ENCODE peak calls at places on chromosomes 6 and 20, in seven cellular contexts. A is cardiac muscle cell; W is mesendoderm; P is prostate gland; K is CD4-positive, alpha-beta memory T cell; U is astrocyte; S is CD8-positive, alpha-beta T cell. B is an unnamed sample. For H3K4me1, the result is how much of the 10 kb centered on the place peaks cover.

GRCh38 chr20:41150664-41151063 is 13.3 kb downstream of the PLCG1 start:
- DNase-seq in A (no peak), W (peak), P (no peak), K (peak), U (no peak), S (no peak), B (no peak)

GRCh38 chr6:111614833-111615582 is 9.3 kb upstream of the TRAF3IP2 start:
- DNase-seq in A (no peak), W (peak), P (no peak), K (no peak), U (no peak), S (no peak), B (no peak)

GRCh38 chr20:38278150-38278549 is 17.6 kb upstream of the KIAA1755 start:
- DNase-seq in A (no peak), W (no peak), P (no peak), K (no peak), U (no peak), S (no peak), B (no peak)

GRCh38 chr6:31948753-31949413 is 3.0 kb downstream of the CFB start:
- DNase-seq in A (no peak), W (no peak), P (no peak), K (no peak), U (peak), S (no peak), B (no peak)

GRCh38 chr6:35359744-35360348 is 17.5 kb downstream of the PPARD start:
- DNase-seq in A (peak), W (no peak), P (peak), K (no peak), U (peak), S (no peak), B (no peak)

GRCh38 chr20:9955646-9956045 is 79.1 kb upstream of the ANKEF1 start:
- DNase-seq in A (no peak), W (no peak), P (no peak), K (no peak), U (peak), S (no peak), B (no peak)

GRCh38 chr20:8043687-8044278 is 24.2 kb upstream of the TMX4 start:
- DNase-seq in A (peak), W (peak), P (peak), K (peak), U (peak), S (no peak), B (peak)

GRCh38 chr20:62511915-62512610 is 36.3 kb upstream of the GATA5 start:
- DNase-seq in A (no peak), W (no peak), P (no peak), K (no peak), U (no peak), S (no peak), B (no peak)

GRCh38 chr6:142500265-142500786 is 198.5 kb downstream of the ADGRG6 start:
- DNase-seq in A (peak), W (no peak), P (no peak), K (no peak), U (peak), S (no peak), B (no peak)

GRCh38 chr20:40958598-40958997 is 70.0 kb upstream of the TOP1 start:
- DNase-seq in A (no peak), W (no peak), P (no peak), K (no peak), U (no peak), S (no peak), B (no peak)

GRCh38 chr20:59421920-59422637 is 121.7 kb downstream of the EDN3 start:
- DNase-seq in A (no peak), W (no peak), P (no peak), K (no peak), U (no peak), S (no peak), B (no peak)

GRCh38 chr20:1375515-1375914 is 17.3 kb downstream of the FKBP1A start:
- DNase-seq in A (peak), W (no peak), P (no peak), K (no peak), U (peak), S (no peak), B (no peak)

GRCh38 chr20:34952676-34953075 is 2.9 kb downstream of the GSS start:
- DNase-seq in A (peak), W (no peak), P (no peak), K (no peak), U (peak), S (no peak), B (no peak)

GRCh38 chr6:108627692-108628565 is 67.2 kb downstream of the FOXO3 start:
- DNase-seq in A (peak), W (no peak), P (no peak), K (no peak), U (peak), S (no peak), B (no peak)
- H3K4me1 ChIP-seq in A (under half), W (under half), P (under half), K (under half), U (under half), S (under half), B (half or more)

DNA sequence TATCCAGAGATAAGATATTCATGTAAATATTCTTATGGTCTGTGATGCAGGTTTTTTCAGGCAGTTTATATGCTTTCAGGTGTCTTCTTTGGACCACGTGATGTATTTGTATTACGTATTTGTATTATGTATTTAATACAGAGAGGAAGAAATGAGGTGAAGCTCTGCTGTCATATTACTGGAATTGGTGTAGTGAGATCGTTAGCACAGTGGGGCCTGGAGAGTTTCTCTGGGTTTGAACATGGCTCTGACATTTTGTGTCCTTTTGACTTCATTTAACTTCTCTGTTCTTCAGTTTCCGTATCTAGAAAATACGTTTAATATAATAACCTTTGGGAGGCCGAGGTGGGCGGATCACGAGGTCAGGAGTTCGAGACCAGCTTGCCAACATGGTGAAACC is 1.6 kb upstream of the PRIM2 start:
- DNase-seq in A (no peak), W (no peak), P (no peak), K (no peak), U (no peak), S (no peak), B (no peak)
- H3K4me1 ChIP-seq in A (under half), W (under half), P (under half), K (under half), U (under half), S (under half), B (under half)

GRCh38 chr6:11812439-11812838 is 33.8 kb upstream of the ADTRP start:
- DNase-seq in A (no peak), W (no peak), P (no peak), K (no peak), U (no peak), S (no peak), B (no peak)
- H3K4me1 ChIP-seq in A (under half), W (under half), P (under half), K (under half), U (under half), S (under half), B (under half)

DNA sequence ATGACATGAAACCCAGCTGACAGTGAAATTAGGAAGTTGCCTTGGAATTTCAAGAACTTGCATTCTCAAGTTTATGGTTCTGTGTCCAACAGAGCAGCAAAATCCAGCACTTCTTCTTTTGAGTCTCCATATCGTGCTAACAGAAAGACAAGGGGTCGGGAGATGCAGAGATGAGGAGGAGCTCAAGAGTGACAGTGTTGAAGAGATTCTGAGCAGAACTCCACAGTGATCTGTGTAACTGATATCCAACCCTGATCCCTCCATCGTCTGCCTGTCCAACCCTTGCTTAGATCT is 21.2 kb upstream of the BTN1A1 start:
- DNase-seq in A (no peak), W (no peak), P (no peak), K (no peak), U (no peak), S (no peak), B (no peak)
- H3K4me1 ChIP-seq in A (under half), W (under half), P (under half), K (under half), U (under half), S (under half), B (under half)